ENCODE peak calls at places on chromosomes 6 and 20, in six cellular contexts. B is psoas muscle, N is MCF 10A, S is neural crest cell, C is nephron progenitor cell, E is epithelial cell of esophagus. H is an unnamed sample.

GRCh38 chr20:62603021-62603906 is 39.0 kb upstream of the SLCO4A1 start:
- DNase-seq in N (peak; percentile 93), C (no peak), B (peak; percentile 70), S (no peak), E (peak; percentile 36), H (no peak)

GRCh38 chr6:52994789-52995078 is 350 bp downstream of the GSTA4 start:
- DNase-seq in E (no peak), S (peak; percentile 59), N (no peak), B (peak; percentile 35), C (peak; percentile 61), H (no peak)

GRCh38 chr6:1925743-1926430 is 316.2 kb downstream of the FOXC1 start:
- DNase-seq in B (no peak), C (no peak), E (no peak), S (no peak), N (no peak), H (no peak)

GRCh38 chr20:25512709-25513108 is 72.6 kb downstream of the NINL start:
- DNase-seq in N (no peak), S (no peak), C (no peak), E (no peak), B (no peak), H (no peak)

GRCh38 chr6:25635886-25636317 is 16.1 kb upstream of the SCGN start:
- DNase-seq in B (no peak), S (no peak), C (no peak), E (no peak), N (no peak), H (no peak)

GRCh38 chr6:169199625-169200335 is 53.9 kb downstream of the THBS2 start:
- DNase-seq in B (no peak), N (no peak), S (no peak), C (no peak), E (no peak), H (no peak)

GRCh38 chr20:2314759-2315439 is 19.1 kb downstream of the TGM3 start:
- DNase-seq in E (peak; percentile 74), C (no peak), B (peak; percentile 72), S (no peak), N (peak; percentile 95), H (no peak)

GRCh38 chr6:22372922-22373321 is 76.1 kb upstream of the PRL start:
- DNase-seq in B (no peak), C (no peak), S (no peak), N (no peak), E (no peak), H (no peak)

GRCh38 chr20:23937303-23938117 is 51.1 kb downstream of the GGTLC1 start:
- DNase-seq in B (no peak), N (peak; percentile 14), S (peak; percentile 63), C (peak; percentile 73), E (peak; percentile 64), H (peak; percentile 60)

DNA sequence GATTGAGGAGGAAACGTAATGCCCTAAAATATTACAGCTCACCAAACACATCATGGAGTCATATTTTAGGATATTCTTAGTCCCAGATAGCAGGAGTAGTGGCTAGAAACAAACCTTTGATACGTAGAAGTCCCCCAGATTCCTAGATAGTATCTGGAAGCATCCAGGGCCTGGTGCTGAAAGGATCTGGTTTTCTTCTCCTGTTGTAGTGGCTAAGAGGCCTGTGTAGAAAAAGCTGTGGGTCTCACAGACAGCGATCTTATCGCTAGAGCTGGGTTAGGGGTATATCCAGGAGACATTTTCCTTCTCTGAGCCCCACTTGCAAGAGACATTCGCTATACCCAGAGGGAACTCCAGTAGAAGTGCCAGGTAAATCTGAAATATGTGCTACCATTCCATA is 139.9 kb downstream of the KCNQ5 start:
- DNase-seq in B (no peak), S (no peak), C (no peak), E (no peak), N (no peak), H (no peak)
- TF ChIP-seq CTCF in B (no peak), S (no peak), C (no peak), E (no peak), N (no peak), H (no peak)

GRCh38 chr6:151434369-151434768 is 17.6 kb downstream of the RMND1 start:
- DNase-seq in C (no peak), N (no peak), E (no peak), B (no peak), S (no peak), H (no peak)

GRCh38 chr6:151432650-151433049 is 19.3 kb downstream of the RMND1 start:
- DNase-seq in E (no peak), S (no peak), B (no peak), C (no peak), N (no peak), H (no peak)

GRCh38 chr6:151428336-151428735 is 23.6 kb downstream of the RMND1 start:
- DNase-seq in S (no peak), N (no peak), B (no peak), E (no peak), C (no peak), H (no peak)

GRCh38 chr6:151431336-151431735 is 20.6 kb downstream of the RMND1 start:
- DNase-seq in B (no peak), N (no peak), C (no peak), S (no peak), E (no peak), H (no peak)

DNA sequence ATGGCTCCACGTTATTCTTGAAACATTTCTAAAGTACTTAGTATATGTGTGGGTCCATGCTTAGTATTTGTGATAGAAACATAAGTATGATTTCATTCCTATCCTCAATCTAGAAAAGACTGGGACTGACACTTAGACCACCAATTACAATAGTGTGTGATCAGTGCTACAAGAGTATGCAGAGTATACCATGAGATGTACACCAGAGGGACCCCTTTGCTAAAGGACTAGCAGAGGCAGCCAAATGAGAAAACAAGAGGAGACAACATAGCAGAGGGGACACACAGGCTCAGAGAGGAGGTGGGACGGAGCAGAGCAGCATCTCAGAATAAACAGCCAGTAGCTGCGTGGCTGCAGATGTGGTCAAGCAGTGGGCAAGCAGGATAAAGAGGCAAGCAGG is 21.0 kb downstream of the RMND1 start:
- DNase-seq in S (no peak), E (no peak), C (no peak), N (no peak), B (no peak), H (no peak)
- TF ChIP-seq CTCF in S (peak; percentile 32), E (no peak), C (no peak), N (no peak), B (no peak), H (peak; percentile 20)

GRCh38 chr6:151763938-151764680 is 43.4 kb upstream of the ESR1 start:
- DNase-seq in S (peak; percentile 58), E (peak; percentile 99), B (peak; percentile 91), N (peak; percentile 96), C (peak; percentile 83), H (peak; percentile 56)
- TF ChIP-seq CTCF in S (peak; percentile 65), E (peak; percentile 60), B (peak; percentile 58), N (peak; percentile 58), C (peak; percentile 66), H (peak; percentile 72)

GRCh38 chr6:16819752-16820151 is 58.5 kb upstream of the ATXN1 start:
- DNase-seq in N (peak; percentile 36), E (peak; percentile 45), B (no peak), S (no peak), C (no peak), H (no peak)
- TF ChIP-seq CTCF in N (peak; percentile 31), E (peak; percentile 59), B (no peak), S (peak; percentile 30), C (no peak), H (peak; percentile 15)

GRCh38 chr20:63741354-63741675 is 1.7 kb downstream of the SLC2A4RG start:
- DNase-seq in C (no peak), S (no peak), E (no peak), N (no peak), B (no peak), H (no peak)

GRCh38 chr20:63741676-63742380 is 2.3 kb downstream of the SLC2A4RG start:
- DNase-seq in C (no peak), N (no peak), E (no peak), B (no peak), S (no peak), H (no peak)

GRCh38 chr20:63739129-63740069 is at the start of gene SLC2A4RG:
- DNase-seq in E (peak; percentile 81), B (peak; percentile 86), S (peak; percentile 59), N (peak; percentile 76), C (peak; percentile 84), H (peak; percentile 51)

GRCh38 chr20:63740070-63740500 is 509 bp downstream of the SLC2A4RG start:
- DNase-seq in E (peak; percentile 14), N (no peak), S (no peak), C (peak; percentile 64), B (no peak), H (no peak)

DNA sequence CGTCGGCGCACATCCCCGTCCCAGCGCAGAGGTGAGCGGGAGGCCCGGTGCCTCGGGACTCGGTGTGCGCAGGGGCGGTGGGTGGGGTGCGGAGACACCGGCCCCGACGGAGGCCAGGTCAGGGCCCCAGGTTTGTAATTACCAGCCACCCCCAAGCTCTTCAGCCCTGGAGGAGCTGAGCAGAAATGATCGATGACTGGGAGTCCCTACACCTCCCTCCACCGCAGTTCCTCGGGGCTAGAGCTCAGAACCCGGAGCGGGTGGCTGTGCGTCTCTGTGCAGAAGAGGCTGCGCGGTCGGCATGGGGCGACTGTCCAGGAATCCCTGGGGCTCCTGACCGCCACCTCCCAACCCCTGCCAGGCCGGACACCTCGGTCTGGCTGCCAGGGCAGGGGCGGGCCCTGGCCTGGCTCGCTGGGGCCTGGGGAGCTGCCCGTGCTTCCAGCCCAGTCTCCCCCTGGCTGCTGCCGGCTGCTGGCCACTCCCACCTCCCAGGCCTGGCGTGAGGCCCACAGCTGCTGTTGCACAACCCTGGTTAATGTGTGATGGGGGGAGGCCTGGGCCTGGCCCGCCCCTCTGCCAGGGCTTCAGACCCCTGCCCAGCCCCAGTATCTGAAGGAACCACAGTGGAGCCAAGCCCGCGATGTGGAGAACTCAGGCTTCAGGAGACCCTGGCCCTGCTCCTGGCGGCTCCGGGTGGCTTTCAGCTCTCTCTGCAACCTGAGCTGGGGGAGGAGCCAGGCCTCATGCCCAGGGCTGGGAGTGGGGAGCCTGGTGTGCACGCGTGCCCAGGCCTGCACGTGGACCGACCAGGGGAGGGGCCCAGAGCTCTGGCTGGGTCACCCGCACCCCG is 1.2 kb downstream of the SLC2A4RG start:
- DNase-seq in C (peak; percentile 73), N (peak; percentile 94), B (peak; percentile 94), E (peak; percentile 87), S (peak; percentile 45), H (peak; percentile 76)
- TF ChIP-seq CTCF in C (no peak), N (no peak), B (no peak), E (peak; percentile 14), S (peak; percentile 18), H (peak; percentile 3)

DNA sequence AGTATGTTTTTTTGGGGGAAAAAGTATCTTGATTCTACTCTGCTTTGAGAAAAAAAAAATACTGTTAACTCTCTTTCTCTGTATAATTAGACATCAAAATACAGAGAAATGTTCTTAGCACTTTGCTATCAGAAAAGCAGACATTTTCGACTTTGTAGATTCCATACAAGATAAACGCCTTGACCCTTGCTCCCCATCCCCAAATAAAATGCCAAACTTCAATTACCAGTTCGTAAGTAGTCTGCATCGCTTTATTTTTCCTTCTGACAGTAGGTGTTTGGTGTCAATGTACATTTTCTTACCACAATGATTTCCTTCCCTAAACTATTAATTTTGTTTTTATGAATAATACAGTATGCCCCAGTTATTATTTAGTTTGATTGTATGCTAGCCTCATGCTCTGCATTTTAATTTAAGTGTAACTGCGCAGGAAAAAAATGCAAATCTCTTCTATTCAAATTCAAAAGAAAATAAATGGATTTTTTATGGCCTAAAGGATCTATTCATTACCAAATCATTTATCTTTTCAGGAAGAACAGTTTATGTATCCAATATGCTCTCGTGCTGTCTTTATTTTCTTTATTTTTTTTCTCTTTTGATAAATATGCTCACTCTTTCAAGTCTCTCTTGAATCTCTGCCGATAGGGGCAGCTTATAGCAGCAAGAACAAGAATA is 84.8 kb upstream of the ZNF217 start:
- DNase-seq in E (no peak), C (no peak), B (no peak), S (no peak), N (no peak), H (no peak)
- TF ChIP-seq CTCF in E (no peak), C (no peak), B (no peak), S (peak; percentile 53), N (no peak), H (peak; percentile 20)

GRCh38 chr6:165571068-165571682 is 91.9 kb downstream of the PDE10A start:
- DNase-seq in E (peak; percentile 37), C (no peak), B (no peak), S (no peak), N (no peak), H (no peak)
- TF ChIP-seq CTCF in E (no peak), C (no peak), B (no peak), S (no peak), N (no peak), H (no peak)